ENCODE peak calls at places on chromosomes 1 and 21, in four cellular contexts. One of them, this sample, is unnamed.

GRCh38 chr1:20124451-20125057 is 5.2 kb upstream of the PLA2G2D start:
- DNase-seq in K562: peak
- DNase-seq in GM12878: no peak
- DNase-seq in HepG2: no peak
- DNase-seq in this sample: no peak

GRCh38 chr1:7265771-7266371 is 480.6 kb downstream of the CAMTA1 start:
- DNase-seq in K562: no peak
- DNase-seq in HepG2: peak
- DNase-seq in GM12878: no peak
- DNase-seq in this sample: no peak

GRCh38 chr1:29801561-29801973 is 565.2 kb downstream of the PTPRU start:
- DNase-seq in HepG2: no peak
- DNase-seq in GM12878: no peak
- DNase-seq in K562: no peak
- DNase-seq in this sample: peak

GRCh38 chr1:226444901-226445300 is 37.0 kb upstream of the PARP1 start:
- DNase-seq in K562: no peak
- DNase-seq in HepG2: no peak
- DNase-seq in GM12878: peak
- DNase-seq in this sample: no peak

GRCh38 chr1:211731456-211732275 is 56.2 kb upstream of the NEK2 start:
- DNase-seq in HepG2: no peak
- DNase-seq in GM12878: no peak
- DNase-seq in K562: no peak
- DNase-seq in this sample: no peak

GRCh38 chr1:6794164-6794563 is 8.9 kb downstream of the CAMTA1 start:
- DNase-seq in HepG2: peak
- DNase-seq in GM12878: no peak
- DNase-seq in K562: no peak
- DNase-seq in this sample: no peak

GRCh38 chr1:229107972-229108371 is 162.9 kb upstream of the RAB4A start:
- DNase-seq in K562: no peak
- DNase-seq in GM12878: no peak
- DNase-seq in HepG2: no peak
- DNase-seq in this sample: no peak

GRCh38 chr1:247330548-247331171 is 1.0 kb downstream of the ZNF496 start:
- DNase-seq in HepG2: no peak
- DNase-seq in K562: no peak
- DNase-seq in GM12878: no peak
- DNase-seq in this sample: no peak

GRCh38 chr1:246569248-246570238 is 3.3 kb downstream of the CNST start:
- DNase-seq in GM12878: no peak
- DNase-seq in HepG2: no peak
- DNase-seq in K562: no peak
- DNase-seq in this sample: no peak

GRCh38 chr1:43979261-43979527 is 184 bp downstream of the B4GALT2 start:
- DNase-seq in HepG2: no peak
- DNase-seq in GM12878: no peak
- DNase-seq in K562: no peak
- DNase-seq in this sample: no peak

GRCh38 chr1:115288799-115289198 is 49.2 kb downstream of the NGF start:
- DNase-seq in K562: no peak
- DNase-seq in HepG2: no peak
- DNase-seq in GM12878: no peak
- DNase-seq in this sample: no peak

GRCh38 chr1:71589005-71589404 is 508.2 kb upstream of the ZRANB2 start:
- DNase-seq in K562: no peak
- DNase-seq in HepG2: no peak
- DNase-seq in GM12878: no peak
- DNase-seq in this sample: no peak

GRCh38 chr1:111407297-111407696 is 20.2 kb downstream of the OVGP1 start:
- DNase-seq in GM12878: no peak
- DNase-seq in K562: no peak
- DNase-seq in HepG2: no peak
- DNase-seq in this sample: no peak

GRCh38 chr1:49630156-49630555 is 393.6 kb downstream of the AGBL4 start:
- DNase-seq in GM12878: no peak
- DNase-seq in HepG2: no peak
- DNase-seq in K562: no peak
- DNase-seq in this sample: no peak

GRCh38 chr1:179589524-179589923 is 2.1 kb upstream of the TDRD5 start:
- DNase-seq in HepG2: no peak
- DNase-seq in GM12878: no peak
- DNase-seq in K562: no peak
- DNase-seq in this sample: no peak

GRCh38 chr1:49333946-49334345 is 557.3 kb upstream of the BEND5 start:
- DNase-seq in K562: no peak
- DNase-seq in HepG2: no peak
- DNase-seq in GM12878: no peak
- DNase-seq in this sample: no peak

GRCh38 chr1:66300986-66301451 is 232.9 kb upstream of the SGIP1 start:
- DNase-seq in K562: no peak
- DNase-seq in GM12878: peak
- DNase-seq in HepG2: no peak
- DNase-seq in this sample: no peak

GRCh38 chr1:38817958-38818705 is 41.4 kb downstream of the RRAGC start:
- DNase-seq in GM12878: no peak
- DNase-seq in HepG2: no peak
- DNase-seq in K562: peak
- DNase-seq in this sample: peak

GRCh38 chr1:244712669-244713068 is 59.7 kb downstream of the DESI2 start:
- DNase-seq in HepG2: no peak
- DNase-seq in K562: no peak
- DNase-seq in GM12878: no peak
- DNase-seq in this sample: no peak

DNA sequence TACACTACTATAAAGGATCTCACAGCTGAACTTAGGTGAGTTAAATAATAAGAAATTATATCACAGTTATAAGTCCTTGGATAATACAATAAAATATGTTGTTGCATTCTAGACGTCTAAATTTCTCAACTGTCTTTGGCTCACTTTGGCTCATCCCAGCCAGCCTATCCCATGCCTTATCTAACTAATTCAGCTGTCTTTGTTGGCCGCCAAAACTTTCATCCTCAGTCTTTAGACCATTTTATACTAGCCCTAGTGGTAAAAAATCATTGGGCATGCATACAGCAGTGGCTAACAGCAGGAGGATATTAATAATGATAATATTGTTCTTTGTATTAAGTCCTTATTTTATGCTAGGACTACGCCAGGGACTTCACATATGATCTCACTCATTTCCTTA is 59.3 kb downstream of the CCDC18 start:
- DNase-seq in GM12878: no peak
- DNase-seq in HepG2: no peak
- DNase-seq in K562: no peak
- DNase-seq in this sample: no peak
- TF ChIP-seq FOXM1 in GM12878: no peak
- TF ChIP-seq FOXM1 in HepG2: no peak
- TF ChIP-seq FOXM1 in K562: no peak
- TF ChIP-seq FOXM1 in this sample: no peak

DNA sequence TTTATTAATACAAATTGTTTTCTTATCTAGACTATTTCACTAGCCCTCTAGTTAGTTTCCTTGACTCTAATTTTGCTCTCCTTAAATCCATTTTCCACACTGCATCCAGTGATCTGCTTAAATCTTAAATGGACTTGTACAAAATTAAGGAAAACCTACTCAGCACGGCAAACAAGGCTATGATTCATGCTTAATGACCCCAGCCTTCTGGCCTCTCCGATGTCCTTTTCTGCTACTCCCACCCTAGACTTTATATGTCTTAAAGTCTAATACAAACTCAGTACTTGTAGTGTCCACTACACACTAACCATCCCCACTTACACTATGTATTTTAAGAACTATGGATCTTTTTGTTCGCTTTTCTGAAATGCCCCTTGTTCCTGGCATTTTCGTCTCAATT is 2.2 kb downstream of the TMED5 start:
- DNase-seq in K562: peak
- DNase-seq in GM12878: no peak
- DNase-seq in HepG2: no peak
- DNase-seq in this sample: peak
- TF ChIP-seq BHLHE40 in K562: no peak
- TF ChIP-seq BHLHE40 in GM12878: no peak
- TF ChIP-seq BHLHE40 in HepG2: no peak
- TF ChIP-seq BHLHE40 in this sample: no peak

GRCh38 chr1:208461680-208462079 is 217.5 kb upstream of the PLXNA2 start:
- DNase-seq in K562: peak
- DNase-seq in HepG2: no peak
- DNase-seq in GM12878: no peak
- DNase-seq in this sample: peak
- TF ChIP-seq FOXM1 in K562: no peak
- TF ChIP-seq FOXM1 in HepG2: no peak
- TF ChIP-seq FOXM1 in GM12878: no peak
- TF ChIP-seq FOXM1 in this sample: no peak

GRCh38 chr1:94720091-94720793 is 99.9 kb upstream of the SLC44A3 start:
- DNase-seq in GM12878: peak
- DNase-seq in K562: no peak
- DNase-seq in HepG2: no peak
- DNase-seq in this sample: no peak
- TF ChIP-seq BHLHE40 in GM12878: peak
- TF ChIP-seq BHLHE40 in K562: no peak
- TF ChIP-seq BHLHE40 in HepG2: no peak
- TF ChIP-seq BHLHE40 in this sample: no peak

GRCh38 chr1:86159800-86160199 is 3.2 kb upstream of the COL24A1 start:
- DNase-seq in GM12878: no peak
- DNase-seq in HepG2: no peak
- DNase-seq in K562: no peak
- DNase-seq in this sample: no peak
- TF ChIP-seq FOXM1 in GM12878: no peak
- TF ChIP-seq FOXM1 in HepG2: no peak
- TF ChIP-seq FOXM1 in K562: no peak
- TF ChIP-seq FOXM1 in this sample: no peak

GRCh38 chr1:54361342-54361741 is 44.9 kb downstream of the SSBP3 start:
- DNase-seq in K562: no peak
- DNase-seq in GM12878: no peak
- DNase-seq in HepG2: no peak
- DNase-seq in this sample: no peak

GRCh38 chr1:54358503-54359168 is 47.6 kb downstream of the SSBP3 start:
- DNase-seq in K562: no peak
- DNase-seq in HepG2: no peak
- DNase-seq in GM12878: no peak
- DNase-seq in this sample: no peak

GRCh38 chr1:54360165-54361005 is 45.8 kb downstream of the SSBP3 start:
- DNase-seq in HepG2: no peak
- DNase-seq in GM12878: no peak
- DNase-seq in K562: no peak
- DNase-seq in this sample: no peak

GRCh38 chr1:54357967-54358366 is 48.2 kb downstream of the SSBP3 start:
- DNase-seq in K562: no peak
- DNase-seq in HepG2: no peak
- DNase-seq in GM12878: no peak
- DNase-seq in this sample: no peak

DNA sequence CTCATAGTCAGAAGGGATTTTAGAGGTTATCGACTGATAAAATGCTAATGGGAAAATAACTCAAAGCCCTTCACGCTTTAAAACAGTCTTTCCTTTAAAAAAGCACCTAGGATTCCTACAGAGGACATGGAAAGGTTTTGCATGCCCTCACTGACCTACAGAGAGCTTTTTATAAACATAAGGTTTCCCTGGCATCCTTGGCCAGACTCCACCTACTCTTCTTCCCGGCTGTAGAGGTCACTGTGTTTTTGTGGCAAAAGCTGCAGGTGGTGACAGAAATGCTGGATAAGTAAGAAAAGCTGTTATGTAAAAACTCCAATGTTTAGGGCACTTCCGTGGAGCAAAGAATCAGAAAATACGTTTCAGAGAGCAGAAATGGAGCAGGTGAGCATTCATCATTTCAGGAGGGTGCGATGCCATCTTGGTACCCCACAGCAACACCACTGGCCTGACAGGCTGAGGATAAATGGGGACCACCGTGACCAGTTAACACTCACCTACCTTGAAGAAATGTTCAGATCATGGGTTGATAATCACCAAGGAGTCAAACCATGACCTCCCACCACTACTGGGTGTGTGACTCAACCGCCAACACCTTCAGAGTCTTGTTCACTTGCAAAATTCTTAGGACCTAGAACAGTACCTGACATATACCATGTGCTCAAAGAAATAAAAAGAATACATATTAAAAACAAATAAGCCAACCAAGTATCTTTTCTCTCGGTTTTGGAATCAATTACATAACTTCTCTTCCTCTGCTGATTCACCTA is 46.6 kb downstream of the SSBP3 start:
- DNase-seq in GM12878: no peak
- DNase-seq in K562: no peak
- DNase-seq in HepG2: no peak
- DNase-seq in this sample: no peak
- TF ChIP-seq BHLHE40 in GM12878: no peak
- TF ChIP-seq BHLHE40 in K562: no peak
- TF ChIP-seq BHLHE40 in HepG2: no peak
- TF ChIP-seq BHLHE40 in this sample: no peak

GRCh38 chr21:39633770-39634181 is 21.0 kb downstream of the B3GALT5 start:
- DNase-seq in K562: no peak
- DNase-seq in GM12878: no peak
- DNase-seq in HepG2: no peak
- DNase-seq in this sample: no peak
- TF ChIP-seq FOXM1 in K562: no peak
- TF ChIP-seq FOXM1 in GM12878: no peak
- TF ChIP-seq FOXM1 in HepG2: no peak
- TF ChIP-seq FOXM1 in this sample: no peak

GRCh38 chr1:28553229-28553930 is 495 bp downstream of the TRNAU1AP start:
- DNase-seq in GM12878: peak
- DNase-seq in K562: peak
- DNase-seq in HepG2: no peak
- DNase-seq in this sample: peak
- TF ChIP-seq BHLHE40 in GM12878: no peak
- TF ChIP-seq BHLHE40 in K562: no peak
- TF ChIP-seq BHLHE40 in HepG2: no peak
- TF ChIP-seq BHLHE40 in this sample: no peak